ENCODE peak calls at places on chromosomes 13 and 19, in six cellular contexts. H is cardiac muscle cell; C is tibial artery; I is cardiac fibroblast; L is activated CD8-positive, alpha-beta T cell treated with anti-CD3 and anti-CD28 coated beads for 36 hours; P is RWPE2. G is an unnamed sample.

GRCh38 chr19:50838239-50838638 is 4.9 kb upstream of the KLK15 start:
- DNase-seq in P (no peak), L (no peak), H (no peak), I (no peak), C (no peak), G (peak)

GRCh38 chr13:113653264-113654174 is 4.5 kb downstream of the ATP4B start:
- DNase-seq in C (no peak), I (no peak), H (no peak), L (peak), P (peak), G (no peak)

GRCh38 chr13:112767506-112768471 is 78.0 kb downstream of the ATP11A start:
- DNase-seq in I (no peak), P (no peak), H (no peak), C (peak), L (peak), G (peak)

GRCh38 chr19:6674868-6675305 is 4.9 kb upstream of the TNFSF14 start:
- DNase-seq in C (peak), P (no peak), H (no peak), L (peak), I (peak), G (peak)

GRCh38 chr13:95258619-95259194 is 42.5 kb downstream of the ABCC4 start:
- DNase-seq in C (no peak), I (no peak), P (no peak), H (no peak), L (no peak), G (no peak)

GRCh38 chr19:32743021-32743420 is 23.5 kb downstream of the TDRD12 start:
- DNase-seq in P (no peak), C (no peak), L (no peak), I (no peak), H (no peak), G (no peak)

GRCh38 chr13:50645092-50645491 is 198.4 kb downstream of the DLEU7 start:
- DNase-seq in I (no peak), L (no peak), P (no peak), H (no peak), C (no peak), G (no peak)

GRCh38 chr13:20492641-20493040 is 33.0 kb downstream of the CRYL1 start:
- DNase-seq in I (peak), C (no peak), P (no peak), L (peak), H (peak), G (peak)

GRCh38 chr13:79307866-79308298 is 98.2 kb downstream of the RBM26 start:
- DNase-seq in I (peak), P (no peak), H (no peak), C (no peak), L (peak), G (no peak)

GRCh38 chr19:47842941-47843340 is 16.1 kb upstream of the TPRX2 start:
- DNase-seq in I (no peak), C (no peak), P (no peak), L (no peak), H (no peak), G (no peak)

GRCh38 chr13:53238241-53238640 is 209.6 kb downstream of the OLFM4 start:
- DNase-seq in C (no peak), P (no peak), I (no peak), H (peak), L (no peak), G (no peak)

GRCh38 chr19:7871280-7871529 is 3.0 kb downstream of the PRR36 start:
- DNase-seq in I (no peak), P (no peak), H (peak), C (no peak), L (peak), G (no peak)

GRCh38 chr19:34475026-34475974 is 6.3 kb upstream of the WTIP start:
- DNase-seq in H (no peak), P (no peak), L (peak), C (no peak), I (peak), G (no peak)

GRCh38 chr13:102020611-102021216 is 381.1 kb downstream of the FGF14 start:
- DNase-seq in P (no peak), L (no peak), C (no peak), H (no peak), I (peak), G (no peak)

GRCh38 chr13:73110814-73111213 is 52.0 kb downstream of the KLF5 start:
- DNase-seq in P (no peak), L (no peak), C (no peak), H (no peak), I (no peak), G (no peak)

GRCh38 chr13:79405501-79405830 is 589 bp downstream of the RBM26 start:
- DNase-seq in P (no peak), H (no peak), I (no peak), C (no peak), L (no peak), G (no peak)

GRCh38 chr19:2814426-2814825 is 5.2 kb upstream of the ZNF554 start:
- DNase-seq in H (no peak), C (no peak), I (no peak), L (no peak), P (no peak), G (no peak)

GRCh38 chr13:102394158-102395053 is 7.4 kb downstream of the FGF14 start:
- DNase-seq in H (peak), C (peak), I (peak), L (peak), P (peak), G (peak)

GRCh38 chr13:73038064-73038463 is 20.7 kb upstream of the KLF5 start:
- DNase-seq in C (no peak), L (no peak), H (no peak), P (no peak), I (no peak), G (no peak)

GRCh38 chr19:48190288-48191284 is 20.1 kb downstream of the ZSWIM9 start:
- DNase-seq in H (peak), C (no peak), P (no peak), I (peak), L (peak), G (peak)

GRCh38 chr13:43433691-43434121 is 353.1 kb downstream of the ENOX1 start:
- DNase-seq in I (no peak), P (no peak), C (no peak), L (no peak), H (no peak), G (no peak)

GRCh38 chr13:106473174-106473573 is 62.3 kb downstream of the EFNB2 start:
- DNase-seq in I (no peak), H (no peak), L (no peak), P (no peak), C (no peak), G (no peak)

GRCh38 chr13:58858870-58859371 is 1227.4 kb downstream of the PCDH17 start:
- DNase-seq in P (no peak), I (no peak), L (no peak), H (no peak), C (no peak), G (no peak)

GRCh38 chr19:45823182-45823581 is 8.1 kb upstream of the RSPH6A start:
- DNase-seq in P (no peak), C (no peak), I (no peak), H (no peak), L (no peak), G (no peak)

GRCh38 chr19:18098891-18099622 is 1.5 kb downstream of the MAST3 start:
- DNase-seq in H (no peak), C (no peak), P (no peak), I (no peak), L (peak), G (peak)

GRCh38 chr19:13102666-13103584 is at the start of gene LYL1:
- DNase-seq in P (no peak), I (peak), L (peak), H (peak), C (peak), G (peak)

GRCh38 chr13:113275387-113275786 is 21.7 kb upstream of the LAMP1 start:
- DNase-seq in H (peak), I (peak), L (peak), C (no peak), P (no peak), G (peak)

GRCh38 chr19:16889429-16889882 is 657 bp downstream of the F2RL3 start:
- DNase-seq in L (no peak), P (no peak), C (no peak), I (no peak), H (no peak), G (no peak)

GRCh38 chr19:55669418-55670279 is 5.4 kb upstream of the EPN1 start:
- DNase-seq in I (no peak), P (no peak), C (no peak), L (no peak), H (no peak), G (no peak)

DNA sequence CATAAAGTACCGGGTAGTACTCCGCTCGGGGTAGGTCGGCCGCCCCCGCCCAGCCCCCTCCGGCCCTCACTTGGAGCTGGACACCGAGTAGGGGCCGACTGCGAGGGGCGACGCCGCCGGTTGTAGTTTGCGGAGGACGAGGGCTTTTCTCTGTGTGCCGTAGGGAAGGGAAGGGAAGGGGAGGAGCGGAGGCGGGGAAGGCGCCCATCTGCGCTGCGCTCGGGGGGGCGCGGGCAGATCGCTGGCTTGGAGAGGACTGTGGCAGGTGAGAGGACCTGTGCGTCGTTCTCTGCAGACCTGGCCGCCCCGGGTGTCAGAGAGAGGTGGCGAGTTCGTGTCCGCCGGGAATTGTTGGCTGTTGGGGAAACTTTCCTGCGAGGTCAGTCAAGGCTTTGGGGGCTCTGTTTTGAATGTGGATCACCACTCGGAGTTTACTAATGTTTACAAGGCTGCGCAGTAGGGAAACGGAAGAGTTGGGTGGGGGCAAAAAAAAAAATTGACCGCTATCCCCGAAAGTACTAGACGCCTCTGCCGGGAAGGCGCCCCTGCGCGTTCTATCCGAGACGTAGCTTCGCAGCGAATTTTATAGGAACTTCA is 1.4 kb downstream of the ING1 start:
- DNase-seq in H (peak), C (peak), L (peak), P (peak), I (peak), G (no peak)
- TF ChIP-seq CTCF in H (peak), C (no peak), L (no peak), P (no peak), I (no peak), G (no peak)

GRCh38 chr19:30842926-30843325 is 470.7 kb downstream of the ZNF536 start:
- DNase-seq in P (no peak), H (no peak), L (no peak), I (no peak), C (no peak), G (no peak)

GRCh38 chr19:30846102-30846501 is 473.9 kb downstream of the ZNF536 start:
- DNase-seq in P (no peak), C (no peak), L (no peak), I (no peak), H (no peak), G (no peak)

GRCh38 chr19:30841934-30842333 is 469.8 kb downstream of the ZNF536 start:
- DNase-seq in H (no peak), C (no peak), L (no peak), P (no peak), I (no peak), G (no peak)
- TF ChIP-seq CTCF in H (no peak), C (no peak), L (no peak), P (no peak), I (no peak), G (no peak)

GRCh38 chr13:41386206-41386605 is 71.1 kb upstream of the RGCC start:
- DNase-seq in H (no peak), C (no peak), I (no peak), L (no peak), P (no peak), G (no peak)
- TF ChIP-seq CTCF in H (no peak), C (no peak), I (no peak), L (no peak), P (no peak), G (no peak)

DNA sequence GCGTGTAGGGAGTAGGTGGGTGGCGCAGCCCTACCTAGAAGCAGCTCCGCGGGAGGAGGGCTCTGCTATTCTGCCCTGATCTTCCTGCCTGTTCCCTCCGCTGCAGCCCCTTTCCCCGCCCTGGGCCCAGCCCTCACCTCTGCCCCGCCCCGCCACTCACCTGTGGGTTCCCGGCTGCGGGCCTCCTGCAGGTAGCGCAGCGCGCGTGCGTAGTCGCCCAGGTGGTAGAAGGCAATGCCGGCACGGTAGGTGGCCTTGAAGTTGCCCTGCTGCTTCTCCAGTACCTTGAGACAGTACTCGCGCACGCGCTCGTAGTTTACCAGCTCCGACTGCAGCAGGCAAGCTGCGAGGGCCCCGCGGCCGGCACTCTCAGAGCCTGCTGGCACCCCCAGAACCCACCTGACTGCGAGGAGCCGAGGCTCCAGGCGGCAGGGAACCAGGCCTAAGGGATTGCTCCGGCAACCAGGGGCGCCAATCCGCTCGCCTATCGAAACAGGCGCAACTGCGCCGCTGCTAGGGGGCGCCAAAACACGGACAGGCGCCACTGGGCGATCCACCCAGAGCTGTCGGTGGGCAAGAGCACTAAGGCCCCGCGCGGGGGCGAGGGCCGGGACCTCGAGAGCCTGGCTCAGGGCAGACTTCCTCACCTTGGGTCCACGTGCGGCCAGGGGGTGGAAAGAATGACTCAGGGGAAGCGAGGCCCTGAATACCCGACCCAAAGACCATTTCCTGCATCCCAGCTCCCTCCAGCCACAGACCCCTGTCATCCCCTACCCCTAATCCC is 965 bp downstream of the TTC9B start:
- DNase-seq in P (no peak), C (no peak), I (no peak), H (peak), L (peak), G (no peak)
- TF ChIP-seq CTCF in P (peak), C (no peak), I (peak), H (peak), L (peak), G (peak)

GRCh38 chr19:19647037-19647835 is 3.8 kb upstream of the GMIP start:
- DNase-seq in P (no peak), I (no peak), H (no peak), L (no peak), C (no peak), G (no peak)

GRCh38 chr19:19643158-19644053 is at the start of gene GMIP:
- DNase-seq in I (peak), L (peak), P (no peak), H (peak), C (peak), G (peak)

GRCh38 chr19:19645233-19645870 is 1.9 kb upstream of the GMIP start:
- DNase-seq in C (no peak), P (no peak), I (no peak), H (no peak), L (no peak), G (no peak)

GRCh38 chr19:19644054-19644388 is 564 bp upstream of the GMIP start:
- DNase-seq in L (no peak), P (no peak), I (no peak), H (no peak), C (no peak), G (no peak)

GRCh38 chr19:19642506-19643157 is 825 bp downstream of the GMIP start:
- DNase-seq in P (no peak), L (peak), I (no peak), H (no peak), C (no peak), G (peak)
- TF ChIP-seq CTCF in P (no peak), L (no peak), I (no peak), H (no peak), C (no peak), G (peak)

GRCh38 chr19:43906774-43907173 is 28.3 kb downstream of the ZNF45 start:
- DNase-seq in L (no peak), H (no peak), C (no peak), I (no peak), P (no peak), G (no peak)
- TF ChIP-seq CTCF in L (no peak), H (no peak), C (no peak), I (no peak), P (no peak), G (no peak)

GRCh38 chr19:41994521-41994971 is 516 bp upstream of the ATP1A3 start:
- DNase-seq in P (no peak), H (no peak), C (no peak), L (peak), I (no peak), G (no peak)
- TF ChIP-seq CTCF in P (no peak), H (no peak), C (no peak), L (no peak), I (no peak), G (no peak)